ENCODE peak calls at places on chromosomes 6 and 20, in six cellular contexts. S is NCI-H774; L is kidney epithelial cell; T is CD8-positive, alpha-beta T cell; P is fibroblast of the aortic adventitia; D is NCI-H748 treated with DMSO at 0.1 percent for 48 hours. E is an unnamed sample.

GRCh38 chr6:99016355-99016754 is 68.6 kb upstream of the FBXL4 start:
- DNase-seq in P (peak), L (peak), T (no peak), S (no peak), D (no peak), E (no peak)

GRCh38 chr20:58618694-58619540 is 32.2 kb upstream of the STX16 start:
- DNase-seq in D (no peak), L (no peak), T (no peak), P (peak), S (no peak), E (no peak)

GRCh38 chr6:44216677-44217331 is at the start of gene MYMX:
- DNase-seq in P (no peak), L (no peak), D (peak), T (no peak), S (peak), E (no peak)

GRCh38 chr6:40293109-40293823 is 293.9 kb downstream of the LRFN2 start:
- DNase-seq in L (no peak), S (no peak), T (no peak), D (no peak), P (no peak), E (no peak)

GRCh38 chr6:89145962-89146747 is at the start of gene PM20D2:
- DNase-seq in L (no peak), D (peak), S (peak), T (peak), P (peak), E (no peak)

GRCh38 chr6:124590001-124590400 is 372.2 kb upstream of the RNF217 start:
- DNase-seq in D (no peak), S (no peak), L (no peak), T (no peak), P (no peak), E (no peak)

GRCh38 chr6:156809034-156809433 is 31.9 kb downstream of the ARID1B start:
- DNase-seq in S (no peak), P (peak), L (peak), T (no peak), D (no peak), E (no peak)

GRCh38 chr6:127300411-127300810 is 33.7 kb downstream of the RNF146 start:
- DNase-seq in S (no peak), D (no peak), L (peak), P (peak), T (no peak), E (no peak)

GRCh38 chr6:31607317-31607716 is 7.7 kb upstream of the AIF1 start:
- DNase-seq in T (no peak), P (no peak), D (no peak), S (no peak), L (no peak), E (no peak)

GRCh38 chr6:70103798-70104197 is 199.1 kb downstream of the COL9A1 start:
- DNase-seq in L (no peak), T (no peak), S (no peak), P (no peak), D (no peak), E (no peak)

GRCh38 chr20:44733341-44734069 is 12.2 kb upstream of the KCNK15 start:
- DNase-seq in P (peak), L (no peak), D (no peak), T (peak), S (peak), E (peak)

GRCh38 chr20:25025986-25026605 is 31.8 kb downstream of the ACSS1 start:
- DNase-seq in L (no peak), S (no peak), D (no peak), T (no peak), P (no peak), E (no peak)

GRCh38 chr20:31675828-31676533 is 38.3 kb downstream of the COX4I2 start:
- DNase-seq in T (no peak), S (no peak), D (no peak), L (no peak), P (peak), E (no peak)

GRCh38 chr6:54366647-54367327 is 58.5 kb downstream of the TINAG start:
- DNase-seq in D (no peak), L (no peak), P (peak), S (no peak), T (no peak), E (no peak)

GRCh38 chr6:31128093-31128676 is 7.9 kb upstream of the CDSN start:
- DNase-seq in D (peak), T (peak), P (peak), L (no peak), S (peak), E (peak)

GRCh38 chr20:3209946-3210317 is 634 bp downstream of the ITPA start:
- DNase-seq in S (no peak), L (no peak), T (no peak), D (no peak), P (peak), E (no peak)

GRCh38 chr6:155186052-155186658 is 77.7 kb upstream of the CLDN20 start:
- DNase-seq in T (no peak), L (no peak), S (no peak), P (no peak), D (no peak), E (no peak)

GRCh38 chr20:62952373-62953166 is at the start of gene SLC17A9:
- DNase-seq in L (no peak), D (no peak), S (no peak), P (no peak), T (no peak), E (peak)